ENCODE peak calls at places on chromosome 6, in eight cellular contexts. One of them, this sample, is unnamed.

GRCh38 chr6:42394881-42395620 is 56.7 kb downstream of the TRERF1 start:
- DNase-seq in fibroblast of lung: no peak
- DNase-seq in pancreas: no peak
- DNase-seq in lower lobe of right lung: no peak
- DNase-seq in AG10803: no peak
- DNase-seq in foreskin fibroblast: no peak
- DNase-seq in IMR-90: no peak
- DNase-seq in Peyer's patch: peak
- DNase-seq in this sample: no peak

GRCh38 chr6:3388786-3389185 is 68.1 kb downstream of the SLC22A23 start:
- DNase-seq in fibroblast of lung: no peak
- DNase-seq in pancreas: no peak
- DNase-seq in lower lobe of right lung: no peak
- DNase-seq in AG10803: no peak
- DNase-seq in foreskin fibroblast: no peak
- DNase-seq in IMR-90: no peak
- DNase-seq in Peyer's patch: no peak
- DNase-seq in this sample: peak

GRCh38 chr6:95203153-95203754 is 374.1 kb upstream of the MANEA start:
- DNase-seq in fibroblast of lung: peak
- DNase-seq in pancreas: no peak
- DNase-seq in lower lobe of right lung: no peak
- DNase-seq in AG10803: no peak
- DNase-seq in foreskin fibroblast: no peak
- DNase-seq in IMR-90: peak
- DNase-seq in Peyer's patch: no peak
- DNase-seq in this sample: peak

GRCh38 chr6:156984178-156984738 is 207.1 kb downstream of the ARID1B start:
- DNase-seq in fibroblast of lung: no peak
- DNase-seq in pancreas: no peak
- DNase-seq in lower lobe of right lung: no peak
- DNase-seq in AG10803: no peak
- DNase-seq in foreskin fibroblast: no peak
- DNase-seq in IMR-90: no peak
- DNase-seq in Peyer's patch: no peak
- DNase-seq in this sample: peak

GRCh38 chr6:53326372-53327016 is 22.3 kb downstream of the ELOVL5 start:
- DNase-seq in fibroblast of lung: peak
- DNase-seq in pancreas: no peak
- DNase-seq in lower lobe of right lung: no peak
- DNase-seq in AG10803: peak
- DNase-seq in foreskin fibroblast: peak
- DNase-seq in IMR-90: peak
- DNase-seq in Peyer's patch: no peak
- DNase-seq in this sample: no peak

GRCh38 chr6:54647301-54647664 is 199.3 kb upstream of the FAM83B start:
- DNase-seq in fibroblast of lung: no peak
- DNase-seq in pancreas: no peak
- DNase-seq in lower lobe of right lung: no peak
- DNase-seq in AG10803: no peak
- DNase-seq in foreskin fibroblast: no peak
- DNase-seq in IMR-90: no peak
- DNase-seq in Peyer's patch: no peak
- DNase-seq in this sample: no peak

GRCh38 chr6:34227656-34228421 is 8.8 kb upstream of the HMGA1 start:
- DNase-seq in fibroblast of lung: peak
- DNase-seq in pancreas: no peak
- DNase-seq in lower lobe of right lung: no peak
- DNase-seq in AG10803: no peak
- DNase-seq in foreskin fibroblast: no peak
- DNase-seq in IMR-90: no peak
- DNase-seq in Peyer's patch: no peak
- DNase-seq in this sample: no peak

GRCh38 chr6:87082160-87082721 is 12.7 kb downstream of the CGA start:
- DNase-seq in fibroblast of lung: no peak
- DNase-seq in pancreas: no peak
- DNase-seq in lower lobe of right lung: no peak
- DNase-seq in AG10803: no peak
- DNase-seq in foreskin fibroblast: no peak
- DNase-seq in IMR-90: no peak
- DNase-seq in Peyer's patch: no peak
- DNase-seq in this sample: peak

GRCh38 chr6:133468591-133468990 is 227.4 kb downstream of the EYA4 start:
- DNase-seq in fibroblast of lung: no peak
- DNase-seq in pancreas: no peak
- DNase-seq in lower lobe of right lung: no peak
- DNase-seq in AG10803: no peak
- DNase-seq in foreskin fibroblast: no peak
- DNase-seq in IMR-90: no peak
- DNase-seq in Peyer's patch: no peak
- DNase-seq in this sample: no peak

GRCh38 chr6:94289131-94289530 is 869.8 kb upstream of the EPHA7 start:
- DNase-seq in fibroblast of lung: no peak
- DNase-seq in pancreas: no peak
- DNase-seq in lower lobe of right lung: no peak
- DNase-seq in AG10803: no peak
- DNase-seq in foreskin fibroblast: no peak
- DNase-seq in IMR-90: no peak
- DNase-seq in Peyer's patch: no peak
- DNase-seq in this sample: no peak

GRCh38 chr6:134816300-134816699 is 133.6 kb downstream of the ALDH8A1 start:
- DNase-seq in fibroblast of lung: peak
- DNase-seq in pancreas: no peak
- DNase-seq in lower lobe of right lung: no peak
- DNase-seq in AG10803: no peak
- DNase-seq in foreskin fibroblast: no peak
- DNase-seq in IMR-90: no peak
- DNase-seq in Peyer's patch: no peak
- DNase-seq in this sample: no peak

GRCh38 chr6:28940294-28940858 is 16.6 kb upstream of the TRIM27 start:
- DNase-seq in fibroblast of lung: no peak
- DNase-seq in pancreas: peak
- DNase-seq in lower lobe of right lung: no peak
- DNase-seq in AG10803: no peak
- DNase-seq in foreskin fibroblast: no peak
- DNase-seq in IMR-90: no peak
- DNase-seq in Peyer's patch: peak
- DNase-seq in this sample: peak

GRCh38 chr6:36029464-36029863 is 1.9 kb downstream of the MAPK14 start:
- DNase-seq in fibroblast of lung: peak
- DNase-seq in pancreas: no peak
- DNase-seq in lower lobe of right lung: no peak
- DNase-seq in AG10803: peak
- DNase-seq in foreskin fibroblast: peak
- DNase-seq in IMR-90: peak
- DNase-seq in Peyer's patch: no peak
- DNase-seq in this sample: no peak

GRCh38 chr6:90701146-90701781 is 114.4 kb upstream of the MAP3K7 start:
- DNase-seq in fibroblast of lung: no peak
- DNase-seq in pancreas: no peak
- DNase-seq in lower lobe of right lung: no peak
- DNase-seq in AG10803: no peak
- DNase-seq in foreskin fibroblast: no peak
- DNase-seq in IMR-90: no peak
- DNase-seq in Peyer's patch: no peak
- DNase-seq in this sample: peak

GRCh38 chr6:392441-393390 is 1.2 kb downstream of the IRF4 start:
- DNase-seq in fibroblast of lung: peak
- DNase-seq in pancreas: no peak
- DNase-seq in lower lobe of right lung: no peak
- DNase-seq in AG10803: no peak
- DNase-seq in foreskin fibroblast: no peak
- DNase-seq in IMR-90: no peak
- DNase-seq in Peyer's patch: no peak
- DNase-seq in this sample: no peak

GRCh38 chr6:35343092-35343834 is 905 bp downstream of the PPARD start:
- DNase-seq in fibroblast of lung: peak
- DNase-seq in pancreas: peak
- DNase-seq in lower lobe of right lung: peak
- DNase-seq in AG10803: no peak
- DNase-seq in foreskin fibroblast: no peak
- DNase-seq in IMR-90: peak
- DNase-seq in Peyer's patch: peak
- DNase-seq in this sample: peak

GRCh38 chr6:35048031-35048613 is 93.0 kb downstream of the TCP11 start:
- DNase-seq in fibroblast of lung: peak
- DNase-seq in pancreas: no peak
- DNase-seq in lower lobe of right lung: no peak
- DNase-seq in AG10803: no peak
- DNase-seq in foreskin fibroblast: no peak
- DNase-seq in IMR-90: no peak
- DNase-seq in Peyer's patch: no peak
- DNase-seq in this sample: no peak

GRCh38 chr6:126753616-126754015 is 364.9 kb upstream of the RSPO3 start:
- DNase-seq in fibroblast of lung: no peak
- DNase-seq in pancreas: no peak
- DNase-seq in lower lobe of right lung: no peak
- DNase-seq in AG10803: peak
- DNase-seq in foreskin fibroblast: no peak
- DNase-seq in IMR-90: no peak
- DNase-seq in Peyer's patch: no peak
- DNase-seq in this sample: no peak

GRCh38 chr6:46491789-46492547 is 719 bp upstream of the RCAN2 start:
- DNase-seq in fibroblast of lung: peak
- DNase-seq in pancreas: peak
- DNase-seq in lower lobe of right lung: peak
- DNase-seq in AG10803: peak
- DNase-seq in foreskin fibroblast: no peak
- DNase-seq in IMR-90: peak
- DNase-seq in Peyer's patch: no peak
- DNase-seq in this sample: no peak
- TF ChIP-seq CTCF in fibroblast of lung: peak
- TF ChIP-seq CTCF in pancreas: no peak
- TF ChIP-seq CTCF in lower lobe of right lung: peak
- TF ChIP-seq CTCF in AG10803: peak
- TF ChIP-seq CTCF in foreskin fibroblast: peak
- TF ChIP-seq CTCF in IMR-90: peak
- TF ChIP-seq CTCF in Peyer's patch: no peak
- TF ChIP-seq CTCF in this sample: peak

DNA sequence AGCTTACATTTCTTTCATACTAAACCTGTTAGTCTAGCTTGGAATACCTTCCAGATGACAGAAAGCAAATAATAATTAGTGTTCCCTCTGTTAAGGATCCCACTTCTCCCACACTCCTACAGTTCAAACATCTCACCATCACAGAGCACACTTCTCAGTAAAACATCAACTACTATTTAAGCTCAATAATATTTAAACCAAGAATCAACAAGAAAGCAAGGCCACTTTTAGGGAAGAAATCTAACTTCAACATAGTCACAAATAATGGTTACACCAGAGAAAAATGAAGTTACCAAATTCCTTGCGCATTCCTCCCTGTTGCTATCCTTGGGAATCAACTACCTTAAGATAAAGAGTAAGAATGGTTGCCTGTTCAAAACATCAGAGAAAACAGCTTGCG is 1.6 kb downstream of the SNX14 start:
- DNase-seq in fibroblast of lung: no peak
- DNase-seq in pancreas: no peak
- DNase-seq in lower lobe of right lung: no peak
- DNase-seq in AG10803: no peak
- DNase-seq in foreskin fibroblast: no peak
- DNase-seq in IMR-90: no peak
- DNase-seq in Peyer's patch: no peak
- DNase-seq in this sample: no peak
- H3K4me3 ChIP-seq in fibroblast of lung: peak
- H3K4me3 ChIP-seq in pancreas: peak
- H3K4me3 ChIP-seq in lower lobe of right lung: peak
- H3K4me3 ChIP-seq in AG10803: peak
- H3K4me3 ChIP-seq in foreskin fibroblast: peak
- H3K4me3 ChIP-seq in IMR-90: no peak
- H3K4me3 ChIP-seq in Peyer's patch: peak
- H3K4me3 ChIP-seq in this sample: peak

GRCh38 chr6:106882601-106883518 is 91.7 kb downstream of the CD24 start:
- DNase-seq in fibroblast of lung: no peak
- DNase-seq in pancreas: peak
- DNase-seq in lower lobe of right lung: no peak
- DNase-seq in AG10803: no peak
- DNase-seq in foreskin fibroblast: no peak
- DNase-seq in IMR-90: no peak
- DNase-seq in Peyer's patch: no peak
- DNase-seq in this sample: peak

GRCh38 chr6:106884576-106884975 is 90.0 kb downstream of the CD24 start:
- DNase-seq in fibroblast of lung: no peak
- DNase-seq in pancreas: no peak
- DNase-seq in lower lobe of right lung: no peak
- DNase-seq in AG10803: no peak
- DNase-seq in foreskin fibroblast: no peak
- DNase-seq in IMR-90: no peak
- DNase-seq in Peyer's patch: no peak
- DNase-seq in this sample: no peak

GRCh38 chr6:106885659-106886058 is 88.9 kb downstream of the CD24 start:
- DNase-seq in fibroblast of lung: no peak
- DNase-seq in pancreas: no peak
- DNase-seq in lower lobe of right lung: no peak
- DNase-seq in AG10803: no peak
- DNase-seq in foreskin fibroblast: no peak
- DNase-seq in IMR-90: no peak
- DNase-seq in Peyer's patch: no peak
- DNase-seq in this sample: no peak

GRCh38 chr6:106882133-106882532 is 92.4 kb downstream of the CD24 start:
- DNase-seq in fibroblast of lung: no peak
- DNase-seq in pancreas: no peak
- DNase-seq in lower lobe of right lung: no peak
- DNase-seq in AG10803: no peak
- DNase-seq in foreskin fibroblast: no peak
- DNase-seq in IMR-90: no peak
- DNase-seq in Peyer's patch: no peak
- DNase-seq in this sample: no peak

GRCh38 chr6:106883808-106884262 is 90.7 kb downstream of the CD24 start:
- DNase-seq in fibroblast of lung: no peak
- DNase-seq in pancreas: no peak
- DNase-seq in lower lobe of right lung: no peak
- DNase-seq in AG10803: no peak
- DNase-seq in foreskin fibroblast: no peak
- DNase-seq in IMR-90: no peak
- DNase-seq in Peyer's patch: no peak
- DNase-seq in this sample: no peak
- TF ChIP-seq CTCF in fibroblast of lung: no peak
- TF ChIP-seq CTCF in pancreas: no peak
- TF ChIP-seq CTCF in lower lobe of right lung: no peak
- TF ChIP-seq CTCF in AG10803: no peak
- TF ChIP-seq CTCF in foreskin fibroblast: no peak
- TF ChIP-seq CTCF in IMR-90: no peak
- TF ChIP-seq CTCF in Peyer's patch: no peak
- TF ChIP-seq CTCF in this sample: no peak

GRCh38 chr6:123454448-123454847 is 182.3 kb downstream of the TRDN start:
- DNase-seq in fibroblast of lung: no peak
- DNase-seq in pancreas: no peak
- DNase-seq in lower lobe of right lung: no peak
- DNase-seq in AG10803: no peak
- DNase-seq in foreskin fibroblast: no peak
- DNase-seq in IMR-90: no peak
- DNase-seq in Peyer's patch: no peak
- DNase-seq in this sample: no peak

GRCh38 chr6:123458218-123458617 is 178.5 kb downstream of the TRDN start:
- DNase-seq in fibroblast of lung: no peak
- DNase-seq in pancreas: no peak
- DNase-seq in lower lobe of right lung: no peak
- DNase-seq in AG10803: no peak
- DNase-seq in foreskin fibroblast: no peak
- DNase-seq in IMR-90: no peak
- DNase-seq in Peyer's patch: no peak
- DNase-seq in this sample: no peak

GRCh38 chr6:123462141-123462540 is 174.6 kb downstream of the TRDN start:
- DNase-seq in fibroblast of lung: no peak
- DNase-seq in pancreas: no peak
- DNase-seq in lower lobe of right lung: no peak
- DNase-seq in AG10803: no peak
- DNase-seq in foreskin fibroblast: no peak
- DNase-seq in IMR-90: no peak
- DNase-seq in Peyer's patch: no peak
- DNase-seq in this sample: no peak

GRCh38 chr6:123456836-123457235 is 179.9 kb downstream of the TRDN start:
- DNase-seq in fibroblast of lung: no peak
- DNase-seq in pancreas: no peak
- DNase-seq in lower lobe of right lung: no peak
- DNase-seq in AG10803: no peak
- DNase-seq in foreskin fibroblast: no peak
- DNase-seq in IMR-90: no peak
- DNase-seq in Peyer's patch: no peak
- DNase-seq in this sample: no peak
- H3K4me3 ChIP-seq in fibroblast of lung: no peak
- H3K4me3 ChIP-seq in pancreas: no peak
- H3K4me3 ChIP-seq in lower lobe of right lung: no peak
- H3K4me3 ChIP-seq in AG10803: no peak
- H3K4me3 ChIP-seq in foreskin fibroblast: no peak
- H3K4me3 ChIP-seq in IMR-90: no peak
- H3K4me3 ChIP-seq in Peyer's patch: no peak
- H3K4me3 ChIP-seq in this sample: no peak